ENCODE peak calls at places on chromosomes 4 and X, in six cellular contexts. One of them, this sample, is unnamed.

GRCh38 chr4:81335221-81335912 is 120.3 kb upstream of the PRKG2 start:
- DNase-seq in stimulated activated CD4-positive, alpha-beta T cell treated with anti-CD3 and anti-CD28 coated beads, Interleukin-12 subunit alpha, Interleukin-12 subunit beta, amount 100 ng/mL, for 48 hours: no peak
- DNase-seq in colonic mucosa: no peak
- DNase-seq in neural crest cell: no peak
- DNase-seq in cardiac muscle cell: no peak
- DNase-seq in left lobe of liver: no peak
- DNase-seq in this sample: no peak

GRCh38 chr4:143617994-143618679 is 82.3 kb downstream of the FREM3 start:
- DNase-seq in stimulated activated CD4-positive, alpha-beta T cell treated with anti-CD3 and anti-CD28 coated beads, Interleukin-12 subunit alpha, Interleukin-12 subunit beta, amount 100 ng/mL, for 48 hours: no peak
- DNase-seq in colonic mucosa: no peak
- DNase-seq in neural crest cell: no peak
- DNase-seq in cardiac muscle cell: no peak
- DNase-seq in left lobe of liver: no peak
- DNase-seq in this sample: no peak

GRCh38 chrX:110318664-110318968 is 731 bp upstream of the AMMECR1 start:
- DNase-seq in stimulated activated CD4-positive, alpha-beta T cell treated with anti-CD3 and anti-CD28 coated beads, Interleukin-12 subunit alpha, Interleukin-12 subunit beta, amount 100 ng/mL, for 48 hours: no peak
- DNase-seq in colonic mucosa: no peak
- DNase-seq in neural crest cell: no peak
- DNase-seq in cardiac muscle cell: no peak
- DNase-seq in left lobe of liver: no peak
- DNase-seq in this sample: no peak

GRCh38 chrX:53184836-53185235 is 40.2 kb downstream of the KDM5C start:
- DNase-seq in stimulated activated CD4-positive, alpha-beta T cell treated with anti-CD3 and anti-CD28 coated beads, Interleukin-12 subunit alpha, Interleukin-12 subunit beta, amount 100 ng/mL, for 48 hours: no peak
- DNase-seq in colonic mucosa: no peak
- DNase-seq in neural crest cell: no peak
- DNase-seq in cardiac muscle cell: no peak
- DNase-seq in left lobe of liver: no peak
- DNase-seq in this sample: no peak

GRCh38 chr4:36414248-36414647 is 132.8 kb downstream of the DTHD1 start:
- DNase-seq in stimulated activated CD4-positive, alpha-beta T cell treated with anti-CD3 and anti-CD28 coated beads, Interleukin-12 subunit alpha, Interleukin-12 subunit beta, amount 100 ng/mL, for 48 hours: no peak
- DNase-seq in colonic mucosa: no peak
- DNase-seq in neural crest cell: no peak
- DNase-seq in cardiac muscle cell: no peak
- DNase-seq in left lobe of liver: no peak
- DNase-seq in this sample: no peak

GRCh38 chr4:78954048-78954666 is 14.9 kb upstream of the PAQR3 start:
- DNase-seq in stimulated activated CD4-positive, alpha-beta T cell treated with anti-CD3 and anti-CD28 coated beads, Interleukin-12 subunit alpha, Interleukin-12 subunit beta, amount 100 ng/mL, for 48 hours: no peak
- DNase-seq in colonic mucosa: no peak
- DNase-seq in neural crest cell: peak
- DNase-seq in cardiac muscle cell: peak
- DNase-seq in left lobe of liver: no peak
- DNase-seq in this sample: peak

GRCh38 chr4:76376534-76376933 is 44.4 kb downstream of the CCDC158 start:
- DNase-seq in stimulated activated CD4-positive, alpha-beta T cell treated with anti-CD3 and anti-CD28 coated beads, Interleukin-12 subunit alpha, Interleukin-12 subunit beta, amount 100 ng/mL, for 48 hours: no peak
- DNase-seq in colonic mucosa: no peak
- DNase-seq in neural crest cell: no peak
- DNase-seq in cardiac muscle cell: no peak
- DNase-seq in left lobe of liver: no peak
- DNase-seq in this sample: no peak

GRCh38 chr4:122673252-122673651 is 52.4 kb upstream of the IL21 start:
- DNase-seq in stimulated activated CD4-positive, alpha-beta T cell treated with anti-CD3 and anti-CD28 coated beads, Interleukin-12 subunit alpha, Interleukin-12 subunit beta, amount 100 ng/mL, for 48 hours: no peak
- DNase-seq in colonic mucosa: peak
- DNase-seq in neural crest cell: no peak
- DNase-seq in cardiac muscle cell: no peak
- DNase-seq in left lobe of liver: no peak
- DNase-seq in this sample: no peak

GRCh38 chr4:14771504-14772175 is 230.6 kb upstream of the CPEB2 start:
- DNase-seq in stimulated activated CD4-positive, alpha-beta T cell treated with anti-CD3 and anti-CD28 coated beads, Interleukin-12 subunit alpha, Interleukin-12 subunit beta, amount 100 ng/mL, for 48 hours: no peak
- DNase-seq in colonic mucosa: no peak
- DNase-seq in neural crest cell: no peak
- DNase-seq in cardiac muscle cell: no peak
- DNase-seq in left lobe of liver: no peak
- DNase-seq in this sample: no peak

GRCh38 chr4:17142232-17142711 is 243.8 kb upstream of the LDB2 start:
- DNase-seq in stimulated activated CD4-positive, alpha-beta T cell treated with anti-CD3 and anti-CD28 coated beads, Interleukin-12 subunit alpha, Interleukin-12 subunit beta, amount 100 ng/mL, for 48 hours: no peak
- DNase-seq in colonic mucosa: no peak
- DNase-seq in neural crest cell: no peak
- DNase-seq in cardiac muscle cell: no peak
- DNase-seq in left lobe of liver: no peak
- DNase-seq in this sample: no peak

GRCh38 chr4:153362184-153362583 is 17.7 kb downstream of the MND1 start:
- DNase-seq in stimulated activated CD4-positive, alpha-beta T cell treated with anti-CD3 and anti-CD28 coated beads, Interleukin-12 subunit alpha, Interleukin-12 subunit beta, amount 100 ng/mL, for 48 hours: no peak
- DNase-seq in colonic mucosa: no peak
- DNase-seq in neural crest cell: no peak
- DNase-seq in cardiac muscle cell: peak
- DNase-seq in left lobe of liver: no peak
- DNase-seq in this sample: no peak

GRCh38 chr4:153260553-153261306 is 56.5 kb downstream of the TRIM2 start:
- DNase-seq in stimulated activated CD4-positive, alpha-beta T cell treated with anti-CD3 and anti-CD28 coated beads, Interleukin-12 subunit alpha, Interleukin-12 subunit beta, amount 100 ng/mL, for 48 hours: no peak
- DNase-seq in colonic mucosa: peak
- DNase-seq in neural crest cell: no peak
- DNase-seq in cardiac muscle cell: no peak
- DNase-seq in left lobe of liver: no peak
- DNase-seq in this sample: no peak

GRCh38 chrX:47687249-47687648 is 28.3 kb upstream of the UXT start:
- DNase-seq in stimulated activated CD4-positive, alpha-beta T cell treated with anti-CD3 and anti-CD28 coated beads, Interleukin-12 subunit alpha, Interleukin-12 subunit beta, amount 100 ng/mL, for 48 hours: no peak
- DNase-seq in colonic mucosa: no peak
- DNase-seq in neural crest cell: no peak
- DNase-seq in cardiac muscle cell: no peak
- DNase-seq in left lobe of liver: no peak
- DNase-seq in this sample: no peak

GRCh38 chr4:152523731-152524130 is 12.2 kb downstream of the FBXW7 start:
- DNase-seq in stimulated activated CD4-positive, alpha-beta T cell treated with anti-CD3 and anti-CD28 coated beads, Interleukin-12 subunit alpha, Interleukin-12 subunit beta, amount 100 ng/mL, for 48 hours: no peak
- DNase-seq in colonic mucosa: no peak
- DNase-seq in neural crest cell: no peak
- DNase-seq in cardiac muscle cell: no peak
- DNase-seq in left lobe of liver: no peak
- DNase-seq in this sample: no peak

GRCh38 chrX:48966796-48967579 is 4.7 kb downstream of the KCND1 start:
- DNase-seq in stimulated activated CD4-positive, alpha-beta T cell treated with anti-CD3 and anti-CD28 coated beads, Interleukin-12 subunit alpha, Interleukin-12 subunit beta, amount 100 ng/mL, for 48 hours: no peak
- DNase-seq in colonic mucosa: no peak
- DNase-seq in neural crest cell: no peak
- DNase-seq in cardiac muscle cell: no peak
- DNase-seq in left lobe of liver: no peak
- DNase-seq in this sample: no peak

GRCh38 chrX:10755477-10756334 is 135.3 kb upstream of the MID1 start:
- DNase-seq in stimulated activated CD4-positive, alpha-beta T cell treated with anti-CD3 and anti-CD28 coated beads, Interleukin-12 subunit alpha, Interleukin-12 subunit beta, amount 100 ng/mL, for 48 hours: no peak
- DNase-seq in colonic mucosa: no peak
- DNase-seq in neural crest cell: no peak
- DNase-seq in cardiac muscle cell: peak
- DNase-seq in left lobe of liver: no peak
- DNase-seq in this sample: no peak

GRCh38 chrX:18291006-18291545 is 63.4 kb downstream of the SCML2 start:
- DNase-seq in stimulated activated CD4-positive, alpha-beta T cell treated with anti-CD3 and anti-CD28 coated beads, Interleukin-12 subunit alpha, Interleukin-12 subunit beta, amount 100 ng/mL, for 48 hours: no peak
- DNase-seq in colonic mucosa: no peak
- DNase-seq in neural crest cell: no peak
- DNase-seq in cardiac muscle cell: no peak
- DNase-seq in left lobe of liver: no peak
- DNase-seq in this sample: no peak

GRCh38 chr4:118962540-118962939 is 73.9 kb downstream of the SYNPO2 start:
- DNase-seq in stimulated activated CD4-positive, alpha-beta T cell treated with anti-CD3 and anti-CD28 coated beads, Interleukin-12 subunit alpha, Interleukin-12 subunit beta, amount 100 ng/mL, for 48 hours: no peak
- DNase-seq in colonic mucosa: no peak
- DNase-seq in neural crest cell: no peak
- DNase-seq in cardiac muscle cell: no peak
- DNase-seq in left lobe of liver: no peak
- DNase-seq in this sample: no peak

GRCh38 chr4:6029254-6029653 is 11.0 kb upstream of the C4orf50 start:
- DNase-seq in stimulated activated CD4-positive, alpha-beta T cell treated with anti-CD3 and anti-CD28 coated beads, Interleukin-12 subunit alpha, Interleukin-12 subunit beta, amount 100 ng/mL, for 48 hours: no peak
- DNase-seq in colonic mucosa: no peak
- DNase-seq in neural crest cell: no peak
- DNase-seq in cardiac muscle cell: no peak
- DNase-seq in left lobe of liver: no peak
- DNase-seq in this sample: no peak

GRCh38 chrX:139967300-139967699 is 2.0 kb upstream of the CXorf66 start:
- DNase-seq in stimulated activated CD4-positive, alpha-beta T cell treated with anti-CD3 and anti-CD28 coated beads, Interleukin-12 subunit alpha, Interleukin-12 subunit beta, amount 100 ng/mL, for 48 hours: no peak
- DNase-seq in colonic mucosa: peak
- DNase-seq in neural crest cell: no peak
- DNase-seq in cardiac muscle cell: no peak
- DNase-seq in left lobe of liver: peak
- DNase-seq in this sample: peak

GRCh38 chr4:110196871-110197420 is 1.5 kb downstream of the ELOVL6 start:
- DNase-seq in stimulated activated CD4-positive, alpha-beta T cell treated with anti-CD3 and anti-CD28 coated beads, Interleukin-12 subunit alpha, Interleukin-12 subunit beta, amount 100 ng/mL, for 48 hours: peak
- DNase-seq in colonic mucosa: peak
- DNase-seq in neural crest cell: peak
- DNase-seq in cardiac muscle cell: peak
- DNase-seq in left lobe of liver: peak
- DNase-seq in this sample: peak

GRCh38 chr4:18630218-18631110 is 608.9 kb upstream of the LCORL start:
- DNase-seq in stimulated activated CD4-positive, alpha-beta T cell treated with anti-CD3 and anti-CD28 coated beads, Interleukin-12 subunit alpha, Interleukin-12 subunit beta, amount 100 ng/mL, for 48 hours: no peak
- DNase-seq in colonic mucosa: no peak
- DNase-seq in neural crest cell: no peak
- DNase-seq in cardiac muscle cell: no peak
- DNase-seq in left lobe of liver: no peak
- DNase-seq in this sample: no peak

GRCh38 chrX:110383414-110383813 is 24.8 kb downstream of the RTL9 start:
- DNase-seq in stimulated activated CD4-positive, alpha-beta T cell treated with anti-CD3 and anti-CD28 coated beads, Interleukin-12 subunit alpha, Interleukin-12 subunit beta, amount 100 ng/mL, for 48 hours: no peak
- DNase-seq in colonic mucosa: no peak
- DNase-seq in neural crest cell: no peak
- DNase-seq in cardiac muscle cell: no peak
- DNase-seq in left lobe of liver: no peak
- DNase-seq in this sample: no peak

GRCh38 chr4:141099326-141099725 is 33.9 kb downstream of the RNF150 start:
- DNase-seq in stimulated activated CD4-positive, alpha-beta T cell treated with anti-CD3 and anti-CD28 coated beads, Interleukin-12 subunit alpha, Interleukin-12 subunit beta, amount 100 ng/mL, for 48 hours: no peak
- DNase-seq in colonic mucosa: no peak
- DNase-seq in neural crest cell: no peak
- DNase-seq in cardiac muscle cell: no peak
- DNase-seq in left lobe of liver: no peak
- DNase-seq in this sample: no peak